ENCODE peak calls at places on chromosomes 16 and 17, in eight cellular contexts. V is NCI-H1105, T is HT-29, W is BE2C, N is D341Med, L is nucleus accumbens, K is PC-9, R is activated T-cell treated with anti-CD3 and anti-CD28 coated beads for 48 hours. D is an unnamed sample.

GRCh38 chr17:76735006-76735405 is 2.1 kb downstream of the SRSF2 start:
- DNase-seq in K (no peak), R (no peak), N (no peak), T (peak; percentile 47), L (no peak), V (no peak), W (no peak), D (no peak)

GRCh38 chr16:14307059-14307531 is 236.0 kb downstream of the MRTFB start:
- DNase-seq in V (no peak), W (no peak), K (no peak), L (no peak), N (no peak), R (no peak), T (no peak), D (no peak)

GRCh38 chr17:56176101-56176500 is 22.8 kb downstream of the ANKFN1 start:
- DNase-seq in R (no peak), L (no peak), N (no peak), K (no peak), W (no peak), T (no peak), V (no peak), D (no peak)

GRCh38 chr17:8138366-8138671 is 13.9 kb downstream of the PER1 start:
- DNase-seq in L (no peak), T (no peak), V (no peak), N (no peak), R (no peak), K (no peak), W (no peak), D (no peak)

GRCh38 chr17:69474171-69474831 is 59.8 kb downstream of the MAP2K6 start:
- DNase-seq in T (no peak), V (no peak), N (peak; percentile 60), W (no peak), R (no peak), K (no peak), L (no peak), D (no peak)

GRCh38 chr16:11783319-11784047 is 13.6 kb downstream of the ZC3H7A start:
- DNase-seq in V (no peak), T (no peak), R (no peak), W (no peak), K (no peak), L (no peak), N (no peak), D (no peak)

GRCh38 chr17:33050611-33051140 is 59.0 kb downstream of the SPACA3 start:
- DNase-seq in L (no peak), V (no peak), K (no peak), W (no peak), N (peak; percentile 8), T (no peak), R (no peak), D (no peak)

GRCh38 chr17:58537266-58537665 is 22.8 kb upstream of the MTMR4 start:
- DNase-seq in V (no peak), L (no peak), K (no peak), R (no peak), W (no peak), N (no peak), T (no peak), D (no peak)

GRCh38 chr17:48615212-48615962 is at the start of gene HOXB8:
- DNase-seq in W (no peak), T (peak; percentile 80), R (no peak), N (no peak), L (no peak), V (no peak), K (no peak), D (no peak)

D was measured in LNCaP clone FGC.